ENCODE peak calls at places on chromosomes 13 and 19, in six cellular contexts. D is IMR-90, R is trophoblast cell, L is H1, A is H9, H is mesenchymal stem cell. V is an unnamed sample.

GRCh38 chr19:41298327-41298964 is 11.5 kb upstream of the CCDC97 start:
- DNase-seq in D (peak), R (peak), L (no peak), A (no peak), H (peak), V (no peak)

GRCh38 chr13:50584856-50585580 is 258.5 kb downstream of the DLEU7 start:
- DNase-seq in D (no peak), R (no peak), L (no peak), A (no peak), H (peak), V (no peak)

GRCh38 chr13:39385621-39386231 is 217.3 kb downstream of the LHFPL6 start:
- DNase-seq in D (peak), R (no peak), L (peak), A (peak), H (no peak), V (peak)

GRCh38 chr19:43438291-43439162 is 23.8 kb downstream of the TEX101 start:
- DNase-seq in D (peak), R (peak), L (no peak), A (no peak), H (no peak), V (no peak)

GRCh38 chr13:46530084-46530935 is 22.7 kb upstream of the LRCH1 start:
- DNase-seq in D (peak), R (no peak), L (no peak), A (no peak), H (peak), V (no peak)

GRCh38 chr19:11480081-11480926 is 542 bp downstream of the ELAVL3 start:
- DNase-seq in D (no peak), R (no peak), L (no peak), A (no peak), H (no peak), V (no peak)

GRCh38 chr19:1351324-1351947 is 32.3 kb upstream of the NDUFS7 start:
- DNase-seq in D (no peak), R (no peak), L (no peak), A (no peak), H (no peak), V (no peak)

GRCh38 chr19:23116802-23117571 is at the start of gene ZNF730:
- DNase-seq in D (peak), R (peak), L (peak), A (peak), H (peak), V (peak)

GRCh38 chr19:13979224-13979623 is 26.9 kb downstream of the RFX1 start:
- DNase-seq in D (no peak), R (no peak), L (no peak), A (no peak), H (peak), V (no peak)

GRCh38 chr19:11194657-11195056 is 2.7 kb downstream of the KANK2 start:
- DNase-seq in D (peak), R (no peak), L (no peak), A (no peak), H (peak), V (no peak)

GRCh38 chr13:62544928-62545327 is 1129.3 kb upstream of the PCDH20 start:
- DNase-seq in D (no peak), R (no peak), L (no peak), A (no peak), H (no peak), V (no peak)

GRCh38 chr19:33394006-33394722 is 20.7 kb downstream of the CEBPG start:
- DNase-seq in D (peak), R (peak), L (no peak), A (no peak), H (peak), V (no peak)

GRCh38 chr13:21486322-21486721 is 27.2 kb upstream of the ZDHHC20 start:
- DNase-seq in D (no peak), R (no peak), L (no peak), A (no peak), H (no peak), V (no peak)

GRCh38 chr13:30463820-30464495 is 1.8 kb downstream of the HMGB1 start:
- DNase-seq in D (peak), R (peak), L (no peak), A (no peak), H (peak), V (no peak)

GRCh38 chr13:68173111-68173510 is 943.0 kb upstream of the PCDH9 start:
- DNase-seq in D (no peak), R (no peak), L (no peak), A (no peak), H (no peak), V (no peak)

GRCh38 chr19:30443531-30444252 is 71.5 kb downstream of the ZNF536 start:
- DNase-seq in D (no peak), R (no peak), L (no peak), A (no peak), H (no peak), V (no peak)

GRCh38 chr13:111384441-111385181 is 64.2 kb downstream of the TEX29 start:
- DNase-seq in D (no peak), R (no peak), L (no peak), A (peak), H (no peak), V (no peak)

GRCh38 chr13:47794963-47795362 is 206.1 kb downstream of the SUCLA2 start:
- DNase-seq in D (peak), R (peak), L (no peak), A (no peak), H (peak), V (no peak)

GRCh38 chr19:29678484-29679106 is 13.3 kb downstream of the PLEKHF1 start:
- DNase-seq in D (no peak), R (no peak), L (no peak), A (no peak), H (no peak), V (no peak)

GRCh38 chr13:94825507-94825906 is 113.2 kb upstream of the SOX21 start:
- DNase-seq in D (no peak), R (peak), L (peak), A (peak), H (peak), V (peak)

GRCh38 chr19:41531438-41532311 is 44.3 kb upstream of the CEACAM21 start:
- DNase-seq in D (peak), R (peak), L (no peak), A (no peak), H (peak), V (no peak)

GRCh38 chr19:3396881-3397265 is 30.5 kb downstream of the NFIC start:
- DNase-seq in D (no peak), R (no peak), L (no peak), A (no peak), H (no peak), V (no peak)

GRCh38 chr19:2524840-2525723 is 49.2 kb downstream of the GADD45B start:
- DNase-seq in D (peak), R (peak), L (no peak), A (no peak), H (peak), V (no peak)

GRCh38 chr13:37194428-37194861 is 89.0 kb upstream of the CSNK1A1L start:
- DNase-seq in D (peak), R (no peak), L (no peak), A (no peak), H (no peak), V (no peak)

GRCh38 chr13:112692586-112692985 is 2.7 kb downstream of the ATP11A start:
- DNase-seq in D (no peak), R (no peak), L (no peak), A (no peak), H (no peak), V (no peak)

GRCh38 chr19:49812997-49813861 is at the start of gene FUZ:
- DNase-seq in D (peak), R (peak), L (peak), A (peak), H (peak), V (peak)

GRCh38 chr13:35526577-35526976 is 50.1 kb upstream of the MAB21L1 start:
- DNase-seq in D (no peak), R (no peak), L (no peak), A (no peak), H (no peak), V (no peak)

GRCh38 chr13:109427148-109427547 is 359.2 kb downstream of the IRS2 start:
- DNase-seq in D (no peak), R (no peak), L (no peak), A (no peak), H (no peak), V (no peak)

GRCh38 chr13:29679357-29680050 is 84.0 kb upstream of the SLC7A1 start:
- DNase-seq in D (no peak), R (no peak), L (no peak), A (no peak), H (peak), V (no peak)

GRCh38 chr19:42246143-42246868 is 3.9 kb upstream of the GSK3A start:
- DNase-seq in D (peak), R (peak), L (no peak), A (peak), H (peak), V (no peak)

GRCh38 chr19:40778865-40779284 is 828 bp downstream of the RAB4B start:
- DNase-seq in D (peak), R (peak), L (no peak), A (no peak), H (no peak), V (no peak)

GRCh38 chr13:21673592-21674270 is 2.9 kb downstream of the FGF9 start:
- DNase-seq in D (peak), R (peak), L (no peak), A (peak), H (peak), V (peak)

GRCh38 chr13:110448230-110448629 is 113.3 kb downstream of the RAB20 start:
- DNase-seq in D (peak), R (peak), L (no peak), A (no peak), H (peak), V (no peak)

GRCh38 chr13:79423340-79423739 is 17.3 kb upstream of the RBM26 start:
- DNase-seq in D (no peak), R (peak), L (no peak), A (no peak), H (no peak), V (no peak)
- H3K14ac ChIP-seq in D (no peak), R (no peak), L (no peak), A (no peak), H (no peak), V (no peak)

GRCh38 chr13:24851546-24851945 is 87.6 kb downstream of the RNF17 start:
- DNase-seq in D (peak), R (peak), L (no peak), A (no peak), H (peak), V (no peak)
- H3K14ac ChIP-seq in D (no peak), R (no peak), L (no peak), A (no peak), H (no peak), V (no peak)

GRCh38 chr19:342128-342455 is 2.5 kb downstream of the MIER2 start:
- DNase-seq in D (no peak), R (no peak), L (no peak), A (no peak), H (no peak), V (no peak)
- H3K14ac ChIP-seq in D (peak), R (no peak), L (no peak), A (no peak), H (no peak), V (no peak)

GRCh38 chr13:103299079-103299478 is 232.9 kb upstream of the SLC10A2 start:
- DNase-seq in D (no peak), R (no peak), L (peak), A (peak), H (no peak), V (no peak)
- H3K14ac ChIP-seq in D (no peak), R (no peak), L (no peak), A (no peak), H (no peak), V (no peak)

GRCh38 chr19:45094707-45095106 is 1.7 kb downstream of the PPP1R37 start:
- DNase-seq in D (no peak), R (no peak), L (no peak), A (no peak), H (no peak), V (no peak)

GRCh38 chr19:45095496-45096413 is 2.8 kb downstream of the PPP1R37 start:
- DNase-seq in D (no peak), R (no peak), L (no peak), A (no peak), H (no peak), V (no peak)

GRCh38 chr19:45097776-45098520 is 5.0 kb downstream of the PPP1R37 start:
- DNase-seq in D (peak), R (peak), L (no peak), A (no peak), H (peak), V (no peak)

GRCh38 chr19:45097450-45097775 is 4.4 kb downstream of the PPP1R37 start:
- DNase-seq in D (no peak), R (no peak), L (no peak), A (no peak), H (no peak), V (no peak)

GRCh38 chr19:45096700-45097099 is 3.7 kb downstream of the PPP1R37 start:
- DNase-seq in D (no peak), R (no peak), L (no peak), A (no peak), H (no peak), V (no peak)
- H3K14ac ChIP-seq in D (no peak), R (no peak), L (no peak), A (no peak), H (no peak), V (no peak)

DNA sequence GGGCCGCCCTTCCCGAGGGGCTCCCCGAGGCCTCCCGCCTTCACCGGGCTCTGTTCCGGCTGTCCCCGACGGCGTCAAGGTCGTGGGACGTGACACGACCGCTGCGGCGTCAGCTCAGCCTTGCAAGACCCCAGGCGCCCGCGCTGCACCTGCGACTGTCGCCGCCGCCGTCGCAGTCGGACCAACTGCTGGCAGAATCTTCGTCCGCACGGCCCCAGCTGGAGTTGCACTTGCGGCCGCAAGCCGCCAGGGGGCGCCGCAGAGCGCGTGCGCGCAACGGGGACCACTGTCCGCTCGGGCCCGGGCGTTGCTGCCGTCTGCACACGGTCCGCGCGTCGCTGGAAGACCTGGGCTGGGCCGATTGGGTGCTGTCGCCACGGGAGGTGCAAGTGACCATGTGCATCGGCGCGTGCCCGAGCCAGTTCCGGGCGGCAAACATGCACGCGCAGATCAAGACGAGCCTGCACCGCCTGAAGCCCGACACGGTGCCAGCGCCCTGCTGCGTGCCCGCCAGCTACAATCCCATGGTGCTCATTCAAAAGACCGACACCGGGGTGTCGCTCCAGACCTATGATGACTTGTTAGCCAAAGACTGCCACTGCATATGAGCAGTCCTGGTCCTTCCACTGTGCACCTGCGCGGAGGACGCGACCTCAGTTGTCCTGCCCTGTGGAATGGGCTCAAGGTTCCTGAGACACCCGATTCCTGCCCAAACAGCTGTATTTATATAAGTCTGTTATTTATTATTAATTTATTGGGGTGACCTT is 2.6 kb downstream of the GDF15 start:
- DNase-seq in D (no peak), R (peak), L (no peak), A (peak), H (peak), V (peak)
- H3K14ac ChIP-seq in D (peak), R (no peak), L (no peak), A (no peak), H (peak), V (no peak)

GRCh38 chr19:50949792-50950320 is 3.0 kb downstream of the KLK5 start:
- DNase-seq in D (no peak), R (no peak), L (no peak), A (peak), H (no peak), V (no peak)

GRCh38 chr19:50947123-50947522 is 5.7 kb downstream of the KLK5 start:
- DNase-seq in D (no peak), R (no peak), L (no peak), A (no peak), H (no peak), V (no peak)

GRCh38 chr19:50943074-50943828 is 9.6 kb downstream of the KLK5 start:
- DNase-seq in D (no peak), R (no peak), L (no peak), A (no peak), H (no peak), V (no peak)

DNA sequence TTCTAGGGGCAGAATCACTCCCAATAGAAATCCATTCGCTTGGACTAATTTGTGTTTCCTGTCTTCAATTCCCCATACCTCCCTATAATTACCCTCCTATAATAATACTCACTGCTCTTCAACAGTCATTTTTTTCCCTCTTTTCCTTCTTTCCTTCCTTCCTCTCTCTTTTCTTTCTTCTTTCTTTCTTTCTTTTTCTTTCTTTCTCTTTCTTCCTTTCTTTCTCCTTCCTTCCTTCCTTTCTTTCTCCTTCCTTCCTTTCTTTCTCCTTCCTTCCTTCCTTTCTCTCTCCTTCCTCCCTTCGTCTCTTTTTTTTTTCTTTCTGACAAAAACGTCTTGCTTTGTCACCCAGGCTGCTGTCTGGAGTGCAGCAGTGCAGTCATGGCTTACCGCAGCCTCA is 8.0 kb downstream of the KLK5 start:
- DNase-seq in D (no peak), R (no peak), L (no peak), A (no peak), H (no peak), V (no peak)
- H3K14ac ChIP-seq in D (no peak), R (no peak), L (no peak), A (no peak), H (no peak), V (no peak)

GRCh38 chr13:55534306-55534705 is 1606.4 kb upstream of the PRR20A start:
- DNase-seq in D (no peak), R (no peak), L (no peak), A (no peak), H (no peak), V (no peak)
- H3K14ac ChIP-seq in D (no peak), R (no peak), L (no peak), A (no peak), H (no peak), V (no peak)